ENCODE peak calls at places on chromosomes 11 and 22, in five cellular contexts. F is mammary epithelial cell, M is T-helper 9 cell, K is T-helper 2 cell, W is nephron progenitor cell. P is an unnamed sample.

GRCh38 chr22:46504586-46504985 is 32.8 kb downstream of the CELSR1 start:
- DNase-seq in M (no peak), F (no peak), W (no peak), K (no peak), P (peak)

GRCh38 chr11:8661036-8661435 is 21.4 kb downstream of the TRIM66 start:
- DNase-seq in W (no peak), F (no peak), M (no peak), K (no peak), P (no peak)

GRCh38 chr11:64231536-64231935 is 1.2 kb downstream of the DNAJC4 start:
- DNase-seq in W (no peak), M (no peak), F (no peak), K (no peak), P (no peak)

GRCh38 chr11:61023086-61024035 is 51.9 kb downstream of the CD6 start:
- DNase-seq in M (peak), W (no peak), K (peak), F (no peak), P (no peak)

GRCh38 chr22:21605887-21606564 is 23.8 kb downstream of the YDJC start:
- DNase-seq in K (no peak), F (no peak), W (no peak), M (no peak), P (no peak)

GRCh38 chr11:68775951-68776388 is 24.6 kb upstream of the TESMIN start:
- DNase-seq in K (no peak), W (no peak), M (no peak), F (peak), P (peak)

GRCh38 chr22:27198518-27199035 is 541.2 kb downstream of the MIAT start:
- DNase-seq in W (no peak), M (no peak), K (no peak), F (no peak), P (no peak)

GRCh38 chr11:6931146-6931713 is 5.0 kb downstream of the ZNF215 start:
- DNase-seq in F (peak), M (no peak), K (no peak), W (no peak), P (no peak)

GRCh38 chr11:44578279-44578678 is 12.8 kb downstream of the CD82 start:
- DNase-seq in M (no peak), K (no peak), W (no peak), F (no peak), P (no peak)

GRCh38 chr11:119783466-119784400 is 54.7 kb upstream of the NECTIN1 start:
- DNase-seq in W (no peak), F (peak), M (no peak), K (no peak), P (no peak)

GRCh38 chr22:40401981-40402406 is 31.6 kb downstream of the SGSM3 start:
- DNase-seq in F (no peak), M (no peak), K (no peak), W (no peak), P (no peak)

GRCh38 chr11:1077033-1077416 is 2.4 kb downstream of the MUC2 start:
- DNase-seq in M (no peak), K (no peak), W (no peak), F (no peak), P (no peak)

GRCh38 chr11:64264371-64264852 is 13.1 kb downstream of the PLCB3 start:
- DNase-seq in K (no peak), F (no peak), W (no peak), M (no peak), P (no peak)

GRCh38 chr11:32140121-32140520 is 49.2 kb downstream of the RCN1 start:
- DNase-seq in W (no peak), K (no peak), F (no peak), M (no peak), P (no peak)

GRCh38 chr22:43995798-43996169 is 28.3 kb upstream of the PARVB start:
- DNase-seq in W (no peak), F (no peak), K (no peak), M (no peak), P (no peak)

GRCh38 chr22:37741312-37741795 is 44.5 kb downstream of the TRIOBP start:
- DNase-seq in F (peak), K (no peak), W (no peak), M (no peak), P (no peak)

GRCh38 chr11:18590573-18590972 is 2.0 kb upstream of the UEVLD start:
- DNase-seq in M (no peak), W (no peak), F (no peak), K (no peak), P (no peak)

P was measured in Caki2.